ENCODE peak calls at places on chromosome 11, in four cellular contexts. L is left ventricle myocardium inferior, D is thoracic aorta, R is Peyer's patch. P is an unnamed sample.

GRCh38 chr11:134700101-134700640 is 288.1 kb upstream of the B3GAT1 start:
- DNase-seq in L (no peak), D (no peak), R (no peak), P (no peak)

GRCh38 chr11:1234054-1234720 is 11.3 kb downstream of the MUC5B start:
- DNase-seq in L (peak; percentile 11), D (no peak), R (no peak), P (peak; percentile 60)

GRCh38 chr11:120248551-120249278 is 8.8 kb downstream of the POU2F3 start:
- DNase-seq in L (no peak), D (no peak), R (no peak), P (no peak)

GRCh38 chr11:113261709-113262475 is 52.5 kb upstream of the TTC12 start:
- DNase-seq in L (no peak), D (no peak), R (no peak), P (no peak)

GRCh38 chr11:43392713-43393112 is 34.0 kb downstream of the TTC17 start:
- DNase-seq in L (no peak), D (no peak), R (no peak), P (no peak)

GRCh38 chr11:116458546-116458945 is 314.2 kb downstream of the BUD13 start:
- DNase-seq in L (no peak), D (no peak), R (no peak), P (no peak)

GRCh38 chr11:108994887-108995286 is 330.0 kb downstream of the DDX10 start:
- DNase-seq in L (no peak), D (no peak), R (no peak), P (no peak)

GRCh38 chr11:31450841-31451240 is 58.6 kb downstream of the IMMP1L start:
- DNase-seq in L (no peak), D (no peak), R (no peak), P (no peak)

GRCh38 chr11:6646040-6646439 is 9.6 kb downstream of the DCHS1 start:
- DNase-seq in L (peak; percentile 85), D (no peak), R (no peak), P (no peak)

GRCh38 chr11:133917921-133918605 is 38.7 kb downstream of the IGSF9B start:
- DNase-seq in L (no peak), D (no peak), R (no peak), P (no peak)

GRCh38 chr11:26964335-26964734 is 29.6 kb upstream of the FIBIN start:
- DNase-seq in L (no peak), D (no peak), R (no peak), P (no peak)

GRCh38 chr11:114821626-114822025 is 143.3 kb downstream of the NXPE2 start:
- DNase-seq in L (no peak), D (no peak), R (no peak), P (no peak)

GRCh38 chr11:71321433-71322191 is 69.2 kb upstream of the SHANK2 start:
- DNase-seq in L (no peak), D (no peak), R (peak; percentile 12), P (peak; percentile 15)

GRCh38 chr11:111306321-111306720 is 8.0 kb downstream of the POU2AF3 start:
- DNase-seq in L (no peak), D (no peak), R (no peak), P (no peak)

GRCh38 chr11:16815047-16815767 is 76.8 kb downstream of the C11orf58 start:
- DNase-seq in L (peak; percentile 71), D (no peak), R (no peak), P (peak; percentile 86)

GRCh38 chr11:78259777-78260470 is 71.2 kb downstream of the USP35 start:
- DNase-seq in L (no peak), D (no peak), R (no peak), P (no peak)

GRCh38 chr11:5265832-5266231 is 3.9 kb downstream of the HBE1 start:
- DNase-seq in L (no peak), D (no peak), R (no peak), P (no peak)

GRCh38 chr11:111186308-111186967 is 59.1 kb upstream of the POU2AF2 start:
- DNase-seq in L (no peak), D (no peak), R (no peak), P (no peak)

GRCh38 chr11:128467610-128468041 is 119.7 kb downstream of the ETS1 start:
- DNase-seq in L (no peak), D (peak; percentile 51), R (no peak), P (no peak)

GRCh38 chr11:109554951-109555350 is 133.0 kb downstream of the C11orf87 start:
- DNase-seq in L (no peak), D (no peak), R (no peak), P (no peak)

GRCh38 chr11:1807628-1807995 is 27.2 kb upstream of the SYT8 start:
- DNase-seq in L (no peak), D (no peak), R (no peak), P (no peak)

GRCh38 chr11:102794382-102794781 is 3.6 kb downstream of the MMP1 start:
- DNase-seq in L (no peak), D (no peak), R (no peak), P (no peak)

GRCh38 chr11:63882555-63883242 is 34.3 kb downstream of the RCOR2 start:
- DNase-seq in L (peak; percentile 23), D (no peak), R (no peak), P (no peak)

GRCh38 chr11:59783632-59784090 is 26.9 kb downstream of the MRPL16 start:
- DNase-seq in L (no peak), D (no peak), R (no peak), P (no peak)

GRCh38 chr11:30573951-30574350 is 12.2 kb downstream of the MPPED2 start:
- DNase-seq in L (no peak), D (no peak), R (no peak), P (no peak)

GRCh38 chr11:72316984-72317383 is 73.0 kb upstream of the PHOX2A start:
- DNase-seq in L (no peak), D (no peak), R (no peak), P (no peak)

GRCh38 chr11:73141031-73141308 is 1.1 kb downstream of the FCHSD2 start:
- DNase-seq in L (peak; percentile 41), D (no peak), R (peak; percentile 58), P (no peak)

GRCh38 chr11:27619936-27620335 is 80.3 kb downstream of the BDNF start:
- DNase-seq in L (no peak), D (no peak), R (no peak), P (no peak)

GRCh38 chr11:95699631-95700470 is 89.7 kb downstream of the FAM76B start:
- DNase-seq in L (no peak), D (no peak), R (no peak), P (no peak)

GRCh38 chr11:65593518-65594414 is 1.8 kb downstream of the KCNK7 start:
- DNase-seq in L (no peak), D (no peak), R (no peak), P (no peak)

GRCh38 chr11:132158091-132158490 is 787.7 kb downstream of the NTM start:
- DNase-seq in L (no peak), D (no peak), R (no peak), P (no peak)

GRCh38 chr11:64809781-64810241 is 540 bp downstream of the MEN1 start:
- DNase-seq in L (no peak), D (no peak), R (peak; percentile 79), P (no peak)

GRCh38 chr11:130677486-130678153 is 229.2 kb downstream of the ADAMTS15 start:
- DNase-seq in L (peak; percentile 23), D (no peak), R (no peak), P (no peak)

GRCh38 chr11:108647701-108648527 is 17.0 kb upstream of the DDX10 start:
- DNase-seq in L (peak; percentile 78), D (no peak), R (peak; percentile 59), P (peak; percentile 74)

GRCh38 chr11:35893796-35894475 is 49.9 kb upstream of the LDLRAD3 start:
- DNase-seq in L (no peak), D (no peak), R (peak; percentile 49), P (no peak)

GRCh38 chr11:58485961-58486360 is 21.9 kb downstream of the OR5B21 start:
- DNase-seq in L (no peak), D (no peak), R (no peak), P (no peak)

GRCh38 chr11:959608-960007 is 33.9 kb downstream of the AP2A2 start:
- DNase-seq in L (no peak), D (no peak), R (no peak), P (no peak)

GRCh38 chr11:46827995-46828394 is 18.1 kb downstream of the CKAP5 start:
- DNase-seq in L (no peak), D (no peak), R (no peak), P (no peak)
- H3K27ac ChIP-seq in L (no peak overlapping the region), D (no peak overlapping the region), R (no peak overlapping the region), P (no peak overlapping the region)

GRCh38 chr11:69104212-69104855 is 51.4 kb upstream of the SMIM38 start:
- DNase-seq in L (no peak), D (no peak), R (no peak), P (no peak)
- TF ChIP-seq CTCF in L (no peak), D (no peak), R (no peak), P (no peak)

DNA sequence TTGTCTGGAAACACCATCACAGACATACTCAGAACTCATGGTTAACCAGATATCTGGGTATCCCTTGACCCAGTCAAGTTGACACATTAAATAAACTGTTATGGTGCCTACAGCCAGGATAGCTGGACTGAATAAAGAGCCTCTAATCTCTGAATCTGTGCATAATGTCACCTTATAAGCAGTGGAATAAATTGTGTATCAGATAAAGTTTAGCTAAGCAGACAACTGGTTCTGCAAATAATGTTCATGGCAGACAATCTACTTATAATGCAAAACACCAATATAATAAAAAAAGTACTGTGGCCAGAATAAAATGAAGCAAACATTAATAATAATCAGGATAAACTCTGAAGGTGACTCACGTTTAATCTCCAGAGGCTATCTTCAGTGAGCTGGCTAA is 628.5 kb upstream of the FAT3 start:
- DNase-seq in L (no peak), D (no peak), R (no peak), P (no peak)
- H3K9me3 ChIP-seq in L (peaks cover 17% of the 10 kb centered on the region), D (peaks cover 2% of the 10 kb centered on the region), R (no peaks in the 10 kb centered on the region), P (no peaks in the 10 kb centered on the region)

GRCh38 chr11:68381716-68382115 is 69.3 kb downstream of the LRP5 start:
- DNase-seq in L (no peak), D (no peak), R (no peak), P (no peak)

GRCh38 chr11:68385128-68385527 is 72.7 kb downstream of the LRP5 start:
- DNase-seq in L (no peak), D (no peak), R (no peak), P (no peak)

GRCh38 chr11:68384530-68385081 is 72.2 kb downstream of the LRP5 start:
- DNase-seq in L (no peak), D (no peak), R (no peak), P (no peak)

GRCh38 chr11:68382358-68382998 is 70.1 kb downstream of the LRP5 start:
- DNase-seq in L (no peak), D (no peak), R (no peak), P (no peak)

GRCh38 chr11:68383976-68384501 is 71.6 kb downstream of the LRP5 start:
- DNase-seq in L (peak; percentile 71), D (peak; percentile 55), R (peak; percentile 74), P (no peak)
- H3K27ac ChIP-seq in L (peak overlapping the region; percentile 87), D (peak overlapping the region; percentile 77), R (no peak overlapping the region), P (no peak overlapping the region)